ENCODE peak calls at places on chromosome 4, in eight cellular contexts. J, I, K, N, S, U, X and L are unnamed samples.

GRCh38 chr4:17958185-17958584 is 63.4 kb downstream of the LCORL start:
- DNase-seq in J (no peak), I (no peak), K (no peak), N (no peak), S (no peak), U (no peak), X (no peak), L (no peak)

GRCh38 chr4:7187297-7187592 is 5.1 kb upstream of the SORCS2 start:
- DNase-seq in J (no peak), I (no peak), K (peak; percentile 51), N (peak; percentile 26), S (no peak), U (no peak), X (no peak), L (no peak)

GRCh38 chr4:168449740-168450442 is 30.4 kb downstream of the DDX60L start:
- DNase-seq in J (no peak), I (peak; percentile 18), K (peak; percentile 88), N (no peak), S (no peak), U (no peak), X (peak; percentile 16), L (peak; percentile 24)

GRCh38 chr4:139762715-139763114 is 97.1 kb downstream of the MGST2 start:
- DNase-seq in J (no peak), I (no peak), K (no peak), N (no peak), S (no peak), U (no peak), X (peak; percentile 95), L (peak; percentile 92)

GRCh38 chr4:37879365-37879764 is 11.5 kb upstream of the TBC1D1 start:
- DNase-seq in J (peak; percentile 75), I (no peak), K (no peak), N (no peak), S (no peak), U (no peak), X (no peak), L (no peak)

GRCh38 chr4:167943872-167944505 is 148.3 kb upstream of the ANXA10 start:
- DNase-seq in J (no peak), I (no peak), K (no peak), N (no peak), S (no peak), U (no peak), X (no peak), L (no peak)

GRCh38 chr4:94271248-94271647 is 63.6 kb downstream of the SMARCAD1 start:
- DNase-seq in J (no peak), I (no peak), K (no peak), N (no peak), S (no peak), U (no peak), X (no peak), L (no peak)

GRCh38 chr4:3406431-3406830 is 35.3 kb upstream of the HGFAC start:
- DNase-seq in J (no peak), I (no peak), K (no peak), N (no peak), S (no peak), U (no peak), X (no peak), L (no peak)

GRCh38 chr4:2193321-2193720 is 48.6 kb downstream of the HAUS3 start:
- DNase-seq in J (no peak), I (no peak), K (no peak), N (peak; percentile 12), S (no peak), U (no peak), X (no peak), L (no peak)

GRCh38 chr4:87042986-87043820 is 108.4 kb downstream of the AFF1 start:
- DNase-seq in J (peak; percentile 26), I (no peak), K (peak; percentile 68), N (no peak), S (no peak), U (no peak), X (no peak), L (no peak)

GRCh38 chr4:159002950-159003349 is 99.9 kb upstream of the RAPGEF2 start:
- DNase-seq in J (no peak), I (peak; percentile 55), K (no peak), N (no peak), S (no peak), U (no peak), X (peak; percentile 78), L (peak; percentile 96)

GRCh38 chr4:183438458-183439113 is 5.8 kb upstream of the CDKN2AIP start:
- DNase-seq in J (no peak), I (no peak), K (peak; percentile 65), N (no peak), S (no peak), U (no peak), X (peak; percentile 94), L (peak; percentile 94)

GRCh38 chr4:180909279-180909678 is 1333.9 kb upstream of the TENM3 start:
- DNase-seq in J (peak; percentile 19), I (no peak), K (peak; percentile 66), N (peak; percentile 2), S (no peak), U (no peak), X (no peak), L (no peak)

GRCh38 chr4:178028481-178028880 is 586.2 kb upstream of the AGA start:
- DNase-seq in J (no peak), I (no peak), K (no peak), N (no peak), S (no peak), U (no peak), X (no peak), L (no peak)

GRCh38 chr4:158008551-158009218 is 164.1 kb downstream of the GASK1B start:
- DNase-seq in J (no peak), I (no peak), K (no peak), N (no peak), S (no peak), U (no peak), X (peak; percentile 81), L (peak; percentile 88)

GRCh38 chr4:116839826-116840225 is 245.6 kb downstream of the TRAM1L1 start:
- DNase-seq in J (no peak), I (no peak), K (no peak), N (no peak), S (no peak), U (no peak), X (no peak), L (no peak)

GRCh38 chr4:21203416-21203815 is 503.2 kb downstream of the PACRGL start:
- DNase-seq in J (no peak), I (no peak), K (no peak), N (no peak), S (no peak), U (no peak), X (no peak), L (no peak)